ENCODE peak calls at places on chromosomes 5 and 9, in nine cellular contexts. C, V, X, F, K, Z, T, D and E are unnamed samples. For H3K4me1 and H3K27me3, the result is how much of the 10 kb centered on the place peaks cover.

GRCh38 chr5:136810198-136810823 is 445.0 kb upstream of the TRPC7 start:
- DNase-seq in C (peak), V (no peak), X (no peak), F (no peak), K (no peak), Z (no peak), T (peak), D (no peak), E (no peak)

GRCh38 chr9:114047717-114048116 is 30.4 kb downstream of the AMBP start:
- DNase-seq in C (no peak), V (peak), X (no peak), F (peak), K (no peak), Z (no peak), T (no peak), D (no peak), E (peak)

GRCh38 chr5:72109625-72110024 is 2.4 kb downstream of the MAP1B start:
- DNase-seq in C (no peak), V (no peak), X (no peak), F (peak), K (no peak), Z (no peak), T (peak), D (no peak), E (no peak)

GRCh38 chr5:54529565-54529964 is 12.0 kb downstream of the SNX18 start:
- DNase-seq in C (no peak), V (no peak), X (no peak), F (no peak), K (no peak), Z (no peak), T (no peak), D (no peak), E (no peak)

GRCh38 chr5:154972476-154973080 is 31.7 kb downstream of the MRPL22 start:
- DNase-seq in C (peak), V (no peak), X (no peak), F (peak), K (no peak), Z (no peak), T (peak), D (no peak), E (no peak)

GRCh38 chr5:180109920-180110319 is 38.4 kb upstream of the RNF130 start:
- DNase-seq in C (no peak), V (no peak), X (no peak), F (no peak), K (no peak), Z (no peak), T (no peak), D (no peak), E (no peak)

GRCh38 chr9:93126151-93126781 is 7.8 kb downstream of the NINJ1 start:
- DNase-seq in C (no peak), V (peak), X (no peak), F (no peak), K (peak), Z (peak), T (no peak), D (peak), E (peak)

GRCh38 chr5:179151521-179152118 is 91.4 kb downstream of the ZNF354C start:
- DNase-seq in C (no peak), V (no peak), X (no peak), F (no peak), K (no peak), Z (no peak), T (no peak), D (no peak), E (peak)

GRCh38 chr9:1335174-1335573 is 285.0 kb downstream of the DMRT2 start:
- DNase-seq in C (no peak), V (no peak), X (no peak), F (no peak), K (no peak), Z (no peak), T (no peak), D (no peak), E (no peak)

GRCh38 chr9:72154468-72155281 is 5.4 kb downstream of the GDA start:
- DNase-seq in C (no peak), V (no peak), X (no peak), F (no peak), K (peak), Z (no peak), T (no peak), D (peak), E (no peak)

GRCh38 chr5:67610191-67610912 is 413.8 kb upstream of the CD180 start:
- DNase-seq in C (no peak), V (no peak), X (no peak), F (no peak), K (no peak), Z (no peak), T (no peak), D (no peak), E (no peak)

GRCh38 chr9:124503713-124504529 is 3.3 kb downstream of the NR5A1 start:
- DNase-seq in C (no peak), V (no peak), X (no peak), F (peak), K (no peak), Z (no peak), T (no peak), D (no peak), E (peak)

GRCh38 chr5:95668216-95668615 is 14.6 kb downstream of the SPATA9 start:
- DNase-seq in C (peak), V (no peak), X (no peak), F (no peak), K (no peak), Z (no peak), T (no peak), D (no peak), E (no peak)

GRCh38 chr5:151014680-151015343 is 5.6 kb upstream of the GPX3 start:
- DNase-seq in C (no peak), V (no peak), X (no peak), F (no peak), K (no peak), Z (no peak), T (no peak), D (no peak), E (no peak)

GRCh38 chr9:33112099-33112498 is 35.6 kb upstream of the SMU1 start:
- DNase-seq in C (no peak), V (no peak), X (no peak), F (no peak), K (no peak), Z (no peak), T (no peak), D (no peak), E (no peak)

GRCh38 chr9:30410273-30410672 is 1974.2 kb upstream of the ACO1 start:
- DNase-seq in C (no peak), V (no peak), X (no peak), F (peak), K (no peak), Z (no peak), T (no peak), D (no peak), E (no peak)

GRCh38 chr5:112475747-112476435 is 56.8 kb upstream of the EPB41L4A start:
- DNase-seq in C (no peak), V (no peak), X (no peak), F (no peak), K (no peak), Z (no peak), T (no peak), D (no peak), E (no peak)

GRCh38 chr9:95101326-95101725 is 216.2 kb downstream of the FANCC start:
- DNase-seq in C (no peak), V (no peak), X (no peak), F (no peak), K (no peak), Z (no peak), T (no peak), D (no peak), E (peak)

GRCh38 chr5:43152946-43153345 is 32.2 kb downstream of the ZNF131 start:
- DNase-seq in C (peak), V (no peak), X (no peak), F (no peak), K (no peak), Z (no peak), T (no peak), D (no peak), E (peak)

GRCh38 chr5:126383246-126383645 is 40.0 kb upstream of the GRAMD2B start:
- DNase-seq in C (peak), V (no peak), X (no peak), F (no peak), K (peak), Z (no peak), T (no peak), D (no peak), E (no peak)

GRCh38 chr5:126383755-126384154 is 39.5 kb upstream of the GRAMD2B start:
- DNase-seq in C (peak), V (no peak), X (no peak), F (no peak), K (no peak), Z (no peak), T (no peak), D (no peak), E (no peak)

GRCh38 chr5:126386146-126386545 is 37.1 kb upstream of the GRAMD2B start:
- DNase-seq in C (no peak), V (no peak), X (no peak), F (no peak), K (no peak), Z (no peak), T (no peak), D (no peak), E (no peak)

GRCh38 chr5:126384985-126385384 is 38.2 kb upstream of the GRAMD2B start:
- DNase-seq in C (peak), V (no peak), X (no peak), F (no peak), K (no peak), Z (no peak), T (no peak), D (no peak), E (peak)

DNA sequence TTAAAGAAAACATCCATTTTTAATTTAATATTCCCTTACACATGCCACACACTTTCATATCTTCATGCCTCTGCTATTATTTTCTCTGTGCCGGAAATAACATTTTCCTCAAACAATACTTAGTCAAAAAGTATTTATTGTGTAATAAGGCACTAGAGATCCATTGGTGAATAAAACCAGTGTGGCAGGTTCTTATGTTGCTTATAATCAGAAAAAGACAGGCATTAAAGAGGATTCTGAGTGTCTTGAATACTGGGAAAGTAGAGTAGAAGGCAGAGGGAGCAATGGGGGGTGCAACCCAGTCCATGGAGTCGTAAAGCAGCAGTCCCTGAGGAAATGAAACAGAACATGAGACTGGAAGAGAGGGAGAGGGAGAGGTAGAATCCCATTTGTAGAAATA is 37.7 kb upstream of the GRAMD2B start:
- DNase-seq in C (no peak), V (no peak), X (no peak), F (no peak), K (no peak), Z (no peak), T (no peak), D (no peak), E (peak)
- H3K4me1 ChIP-seq in C (under half), V (under half), X (under half), F (under half), K (half or more), Z (under half), T (under half), D (under half), E (under half)

GRCh38 chr5:6078881-6079280 is 299.5 kb downstream of the MED10 start:
- DNase-seq in C (no peak), V (no peak), X (no peak), F (no peak), K (no peak), Z (no peak), T (no peak), D (no peak), E (no peak)
- H3K27me3 ChIP-seq in C (under half), V (under half), X (under half), F (under half), K (under half), Z (under half), T (under half), D (under half), E (under half)

DNA sequence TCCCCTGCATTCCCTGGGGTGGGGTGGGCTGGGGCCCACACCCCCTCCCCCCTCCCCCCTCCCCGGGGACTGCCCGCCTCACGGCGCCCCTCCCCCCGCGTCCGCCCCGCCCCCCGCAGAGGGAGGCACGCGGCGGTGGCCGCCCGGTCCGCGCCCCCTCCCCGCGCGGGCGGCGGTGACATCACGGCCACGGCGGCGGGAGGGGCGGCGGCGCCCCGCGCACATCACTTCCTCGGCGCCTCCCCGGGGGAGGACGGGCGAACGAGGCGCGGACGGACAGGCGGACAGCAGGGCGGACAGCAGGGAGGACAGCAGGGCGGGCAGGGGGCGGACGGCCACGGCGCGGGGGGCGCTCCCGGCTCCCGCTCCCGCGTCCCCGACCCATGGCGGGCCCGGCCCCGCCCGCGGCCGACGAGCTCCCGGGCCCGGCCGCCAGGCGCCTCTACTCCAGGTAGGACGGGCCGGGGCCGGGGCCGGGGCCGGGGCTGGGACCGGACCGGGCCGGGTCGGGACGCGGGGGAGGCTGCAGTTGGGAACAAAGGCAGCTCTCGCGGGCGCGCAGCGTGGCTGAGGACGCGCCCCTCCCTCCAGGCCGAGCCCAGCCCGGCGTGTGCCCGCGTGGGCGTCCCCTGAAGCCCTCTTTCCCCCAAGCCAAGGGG is at the start of gene GPSM1:
- DNase-seq in C (peak), V (peak), X (peak), F (peak), K (peak), Z (peak), T (peak), D (peak), E (peak)
- TF ChIP-seq CTCF in C (no peak), V (peak), X (no peak), F (no peak), K (no peak), Z (no peak), T (no peak), D (no peak), E (no peak)

DNA sequence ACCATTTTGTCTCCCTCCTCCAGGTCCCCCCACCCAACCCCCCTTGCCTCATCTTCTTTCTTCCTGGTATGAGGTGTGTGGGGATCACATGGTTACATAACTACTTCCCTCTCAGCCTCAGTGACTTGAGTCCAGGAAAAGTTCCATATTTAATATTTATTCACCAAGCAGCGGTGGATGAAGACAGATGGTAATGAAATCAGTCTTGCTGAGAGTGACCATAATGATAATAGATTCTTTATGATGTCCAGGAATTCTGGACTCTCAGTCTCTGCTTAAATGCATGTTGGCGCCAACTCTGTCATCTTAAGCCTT is 195.1 kb upstream of the CLINT1 start:
- DNase-seq in C (no peak), V (no peak), X (no peak), F (no peak), K (no peak), Z (no peak), T (no peak), D (no peak), E (no peak)
- H3K4me1 ChIP-seq in C (under half), V (under half), X (under half), F (under half), K (under half), Z (under half), T (under half), D (under half), E (under half)

GRCh38 chr9:6897207-6897822 is 139.5 kb downstream of the KDM4C start:
- DNase-seq in C (no peak), V (no peak), X (no peak), F (no peak), K (no peak), Z (no peak), T (no peak), D (no peak), E (no peak)
- H3K27me3 ChIP-seq in C (under half), V (under half), X (under half), F (under half), K (under half), Z (under half), T (under half), D (under half), E (under half)

GRCh38 chr9:122453677-122454135 is 24.0 kb downstream of the OR1J1 start:
- DNase-seq in C (peak), V (no peak), X (no peak), F (peak), K (no peak), Z (no peak), T (no peak), D (no peak), E (peak)
- TF ChIP-seq CTCF in C (no peak), V (no peak), X (no peak), F (no peak), K (no peak), Z (no peak), T (no peak), D (no peak), E (no peak)